ENCODE peak calls at places on chromosomes 16 and 17, in nine cellular contexts. C, Q, Y, X, V, P, M, B and O are unnamed samples.

GRCh38 chr17:7835818-7836595 is 2.0 kb downstream of the KDM6B start:
- DNase-seq in X (peak; percentile 92), B (no peak), P (peak; percentile 44), M (peak; percentile 77), Y (peak; percentile 66), Q (no peak), V (no peak), C (no peak), O (peak; percentile 49)

GRCh38 chr17:15263206-15263579 is 1.9 kb downstream of the PMP22 start:
- DNase-seq in B (peak; percentile 71), M (peak; percentile 94), Q (peak; percentile 42), V (no peak), C (peak; percentile 42), X (peak; percentile 83), Y (peak; percentile 76), P (no peak), O (peak; percentile 88)

GRCh38 chr16:30473231-30474061 is 904 bp downstream of the ITGAL start:
- DNase-seq in C (no peak), B (no peak), M (no peak), X (peak; percentile 65), Q (no peak), P (no peak), Y (no peak), V (no peak), O (no peak)

GRCh38 chr16:9713151-9713550 is 469.1 kb downstream of the GRIN2A start:
- DNase-seq in M (no peak), Q (no peak), V (no peak), X (no peak), C (no peak), B (no peak), P (no peak), Y (peak; percentile 40), O (no peak)

GRCh38 chr16:2432801-2433505 is 3.7 kb downstream of the CCNF start:
- DNase-seq in X (no peak), B (no peak), P (no peak), C (no peak), Y (no peak), V (no peak), Q (no peak), M (no peak), O (no peak)

GRCh38 chr17:45288825-45289224 is 26.9 kb upstream of the SPATA32 start:
- DNase-seq in X (no peak), V (no peak), B (no peak), Q (no peak), C (no peak), Y (no peak), M (no peak), P (no peak), O (no peak)

GRCh38 chr16:26717826-26718225 is 348.9 kb upstream of the C16orf82 start:
- DNase-seq in P (no peak), B (no peak), V (no peak), M (no peak), X (no peak), Y (peak; percentile 75), Q (no peak), C (no peak), O (peak; percentile 3)

GRCh38 chr16:6576646-6577045 is 756.0 kb upstream of the RBFOX1 start:
- DNase-seq in M (no peak), Y (no peak), V (no peak), C (no peak), Q (no peak), X (no peak), B (no peak), P (no peak), O (no peak)

GRCh38 chr17:39939588-39940419 is 12.3 kb downstream of the LRRC3C start:
- DNase-seq in Q (peak; percentile 56), X (no peak), B (peak; percentile 59), P (peak; percentile 75), Y (no peak), C (no peak), V (peak; percentile 64), M (peak; percentile 93), O (peak; percentile 96)

GRCh38 chr16:87366930-87367329 is 16.6 kb downstream of the FBXO31 start:
- DNase-seq in V (no peak), Q (no peak), P (no peak), Y (no peak), B (no peak), M (no peak), X (no peak), C (no peak), O (no peak)

GRCh38 chr17:63961355-63962207 is 11.1 kb downstream of the SCN4A start:
- DNase-seq in Y (peak; percentile 98), C (peak; percentile 78), M (peak; percentile 85), Q (peak; percentile 74), P (peak; percentile 59), X (peak; percentile 87), B (no peak), V (peak; percentile 42), O (peak; percentile 78)

GRCh38 chr17:19753049-19753444 is 4.9 kb upstream of the ALDH3A1 start:
- DNase-seq in M (peak; percentile 98), X (no peak), Y (peak; percentile 61), P (peak; percentile 93), Q (peak; percentile 97), B (peak; percentile 67), C (no peak), V (no peak), O (peak; percentile 66)

GRCh38 chr16:1654505-1655268 is 23.4 kb upstream of the JPT2 start:
- DNase-seq in Y (no peak), P (no peak), V (no peak), Q (peak; percentile 48), M (no peak), X (no peak), C (no peak), B (no peak), O (peak; percentile 5)

GRCh38 chr17:50721194-50722010 is 2.0 kb downstream of the LUC7L3 start:
- DNase-seq in M (peak; percentile 58), P (peak; percentile 30), Y (no peak), B (no peak), C (no peak), V (peak; percentile 29), X (no peak), Q (no peak), O (peak; percentile 33)
- H3K4me3 ChIP-seq in M (peak overlapping the region; percentile 96), P (peak overlapping the region; percentile 77), Y (peak overlapping the region; percentile 40), B (peak overlapping the region; percentile 67), C (peak overlapping the region; percentile 88), V (peak overlapping the region; percentile 72), X (peak overlapping the region; percentile 73), Q (peak overlapping the region; percentile 74), O (peak overlapping the region; percentile 91)

GRCh38 chr17:57577751-57578607 is 167.1 kb downstream of the CCDC182 start:
- DNase-seq in V (no peak), Q (no peak), B (no peak), Y (peak; percentile 63), C (no peak), M (peak; percentile 79), P (peak; percentile 53), X (no peak), O (peak; percentile 71)
- H3K4me3 ChIP-seq in V (no peak overlapping the region), Q (no peak overlapping the region), B (no peak overlapping the region), Y (no peak overlapping the region), C (no peak overlapping the region), M (peak overlapping the region; percentile 76), P (no peak overlapping the region), X (peak overlapping the region; percentile 26), O (peak overlapping the region; percentile 15)

GRCh38 chr17:81802856-81803643 is 900 bp upstream of the GCGR start:
- DNase-seq in M (no peak), Y (no peak), V (no peak), P (no peak), X (peak; percentile 67), Q (no peak), B (no peak), C (no peak), O (no peak)
- H3K4me3 ChIP-seq in M (no peak overlapping the region), Y (no peak overlapping the region), V (no peak overlapping the region), P (no peak overlapping the region), X (no peak overlapping the region), Q (no peak overlapping the region), B (no peak overlapping the region), C (no peak overlapping the region), O (no peak overlapping the region)

GRCh38 chr17:79220201-79220714 is 145.6 kb downstream of the ENGASE start:
- DNase-seq in B (no peak), Y (peak; percentile 34), M (no peak), X (no peak), C (no peak), V (no peak), Q (no peak), P (no peak), O (no peak)

GRCh38 chr17:79219208-79219935 is 144.7 kb downstream of the ENGASE start:
- DNase-seq in C (no peak), P (no peak), Y (no peak), B (no peak), V (no peak), M (no peak), Q (no peak), X (no peak), O (no peak)

GRCh38 chr17:79218825-79219200 is 144.2 kb downstream of the ENGASE start:
- DNase-seq in C (no peak), M (no peak), Y (no peak), Q (no peak), P (no peak), V (no peak), X (no peak), B (no peak), O (no peak)

GRCh38 chr17:79221597-79221996 is 147.0 kb downstream of the ENGASE start:
- DNase-seq in P (no peak), C (no peak), Q (no peak), V (no peak), M (no peak), Y (no peak), B (no peak), X (no peak), O (no peak)

DNA sequence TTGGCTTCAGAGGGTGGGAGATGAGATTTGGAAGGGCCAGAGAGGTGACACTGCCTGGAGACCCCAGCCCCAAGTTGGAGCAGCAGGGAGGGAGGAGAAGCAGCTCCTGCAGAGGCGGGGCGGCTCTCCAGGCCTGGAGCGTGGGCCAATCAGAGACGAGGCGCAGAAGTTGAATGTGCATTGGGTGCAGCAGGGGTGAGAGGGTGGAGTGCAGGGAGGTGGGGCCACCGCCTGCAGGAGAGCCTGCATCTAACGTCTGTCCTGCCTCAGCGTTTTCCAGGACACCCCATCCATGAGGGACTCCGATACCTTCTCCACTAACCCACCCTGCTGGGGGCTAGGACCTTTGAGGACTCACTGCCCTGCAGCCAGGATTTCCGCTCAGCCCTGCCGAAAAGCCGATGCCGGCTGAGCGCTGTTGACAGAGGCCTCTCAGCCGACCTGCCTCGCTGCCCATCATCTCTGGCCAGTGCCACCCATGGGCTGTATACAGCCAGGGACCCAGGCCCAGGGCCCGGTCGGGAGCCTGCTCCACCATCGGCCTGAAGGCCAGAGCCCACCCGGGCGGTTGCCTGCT is 146.2 kb downstream of the ENGASE start:
- DNase-seq in Y (peak; percentile 58), P (peak; percentile 28), M (peak; percentile 9), B (no peak), V (no peak), Q (no peak), C (no peak), X (no peak), O (no peak)
- H3K4me3 ChIP-seq in Y (peak overlapping the region; percentile 5), P (peak overlapping the region; percentile 23), M (no peak overlapping the region), B (no peak overlapping the region), V (no peak overlapping the region), Q (no peak overlapping the region), C (no peak overlapping the region), X (no peak overlapping the region), O (no peak overlapping the region)